ENCODE peak calls at places on chromosomes 16 and 17, in five cellular contexts. N, P, S, A and L are unnamed samples.

GRCh38 chr16:24589997-24590396 is 50.6 kb downstream of the RBBP6 start:
- DNase-seq in N (no peak), P (no peak), S (no peak), A (no peak), L (peak)

GRCh38 chr17:62617894-62618472 is 9.5 kb upstream of the MRC2 start:
- DNase-seq in N (no peak), P (no peak), S (no peak), A (no peak), L (peak)

GRCh38 chr16:57798953-57799618 is 3.2 kb downstream of the KIFC3 start:
- DNase-seq in N (no peak), P (no peak), S (no peak), A (peak), L (no peak)

GRCh38 chr16:66081967-66082366 is 284.5 kb upstream of the CDH5 start:
- DNase-seq in N (peak), P (no peak), S (peak), A (no peak), L (peak)

GRCh38 chr17:40432864-40433528 is 10.3 kb upstream of the IGFBP4 start:
- DNase-seq in N (no peak), P (no peak), S (no peak), A (peak), L (no peak)

GRCh38 chr17:50893183-50893993 is 27.2 kb upstream of the TOB1 start:
- DNase-seq in N (no peak), P (no peak), S (peak), A (no peak), L (peak)

GRCh38 chr17:8073627-8074485 is 13.7 kb downstream of the ALOX12B start:
- DNase-seq in N (no peak), P (peak), S (peak), A (peak), L (peak)

GRCh38 chr17:48262982-48263586 is 155.5 kb downstream of the SNX11 start:
- DNase-seq in N (no peak), P (peak), S (no peak), A (no peak), L (peak)

GRCh38 chr16:55508941-55509920 is at the start of gene LPCAT2:
- DNase-seq in N (peak), P (no peak), S (peak), A (peak), L (peak)

GRCh38 chr16:84292032-84292431 is 2.6 kb upstream of the WFDC1 start:
- DNase-seq in N (no peak), P (no peak), S (no peak), A (no peak), L (peak)

GRCh38 chr16:67844441-67844840 is 2.3 kb upstream of the NUTF2 start:
- DNase-seq in N (no peak), P (peak), S (no peak), A (no peak), L (peak)

GRCh38 chr16:19589771-19590302 is 34.3 kb downstream of the VPS35L start:
- DNase-seq in N (peak), P (no peak), S (no peak), A (no peak), L (peak)

GRCh38 chr17:39027037-39027436 is 59.8 kb upstream of the FBXO47 start:
- DNase-seq in N (no peak), P (no peak), S (no peak), A (peak), L (peak)

GRCh38 chr16:87608400-87608985 is 6.2 kb downstream of the JPH3 start:
- DNase-seq in N (no peak), P (peak), S (no peak), A (peak), L (peak)

GRCh38 chr16:65786916-65787315 is 579.6 kb upstream of the CDH5 start:
- DNase-seq in N (no peak), P (no peak), S (no peak), A (no peak), L (no peak)

GRCh38 chr17:67520916-67521772 is 144.1 kb downstream of the PITPNC1 start:
- DNase-seq in N (no peak), P (no peak), S (no peak), A (no peak), L (no peak)

GRCh38 chr16:9258423-9259051 is 167.1 kb downstream of the HAPSTR1 start:
- DNase-seq in N (no peak), P (peak), S (peak), A (no peak), L (peak)

GRCh38 chr16:89409161-89409711 is 81.1 kb downstream of the ANKRD11 start:
- DNase-seq in N (no peak), P (no peak), S (no peak), A (no peak), L (peak)

GRCh38 chr16:3020604-3021448 is 658 bp downstream of the TNFRSF12A start:
- DNase-seq in N (peak), P (peak), S (peak), A (peak), L (peak)

GRCh38 chr17:2023256-2023655 is 1.9 kb downstream of the RTN4RL1 start:
- DNase-seq in N (no peak), P (no peak), S (no peak), A (no peak), L (no peak)
- H3K4me3 ChIP-seq in N (no peak), P (no peak), S (no peak), A (peak), L (no peak)

GRCh38 chr17:77690271-77691161 is 268.0 kb upstream of the TNRC6C start:
- DNase-seq in N (no peak), P (peak), S (no peak), A (no peak), L (no peak)
- H3K4me3 ChIP-seq in N (no peak), P (peak), S (no peak), A (no peak), L (no peak)

GRCh38 chr16:81823111-81823510 is 44.0 kb downstream of the PLCG2 start:
- DNase-seq in N (no peak), P (peak), S (no peak), A (peak), L (no peak)

GRCh38 chr16:81821422-81822128 is 42.5 kb downstream of the PLCG2 start:
- DNase-seq in N (no peak), P (peak), S (no peak), A (no peak), L (no peak)

GRCh38 chr16:81826523-81826922 is 47.4 kb downstream of the PLCG2 start:
- DNase-seq in N (no peak), P (no peak), S (no peak), A (no peak), L (no peak)

GRCh38 chr16:81818514-81819304 is 39.6 kb downstream of the PLCG2 start:
- DNase-seq in N (no peak), P (no peak), S (no peak), A (no peak), L (no peak)

DNA sequence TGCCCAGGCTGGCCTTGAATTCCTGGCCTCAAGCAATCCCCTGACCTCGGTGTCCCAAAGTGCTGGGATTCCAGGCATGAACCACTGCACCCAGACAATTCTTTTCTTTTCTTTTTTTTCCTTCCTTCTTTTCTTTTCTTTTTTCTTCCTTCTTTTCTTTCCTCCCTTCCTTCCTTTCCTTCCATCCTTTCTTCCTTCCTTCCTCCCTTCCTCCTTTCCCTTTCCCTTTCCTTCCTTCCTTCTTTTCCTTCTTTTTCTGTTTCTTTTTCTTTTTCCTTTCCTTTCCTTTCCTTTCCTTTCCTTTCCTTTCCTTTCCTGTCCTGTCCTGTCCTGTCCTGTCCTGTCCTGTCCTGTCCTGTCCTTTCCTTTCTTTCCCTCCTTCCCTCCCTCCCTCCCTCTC is 44.6 kb downstream of the PLCG2 start:
- DNase-seq in N (no peak), P (no peak), S (no peak), A (no peak), L (no peak)
- H3K4me3 ChIP-seq in N (no peak), P (peak), S (no peak), A (no peak), L (no peak)

GRCh38 chr17:72518333-72518732 is 397.5 kb downstream of the SOX9 start:
- DNase-seq in N (no peak), P (no peak), S (no peak), A (no peak), L (no peak)

GRCh38 chr17:72515291-72516065 is 394.7 kb downstream of the SOX9 start:
- DNase-seq in N (no peak), P (no peak), S (no peak), A (peak), L (no peak)

GRCh38 chr17:72514888-72515287 is 394.1 kb downstream of the SOX9 start:
- DNase-seq in N (no peak), P (no peak), S (no peak), A (no peak), L (peak)

GRCh38 chr17:72517413-72518237 is 396.8 kb downstream of the SOX9 start:
- DNase-seq in N (no peak), P (no peak), S (no peak), A (peak), L (no peak)

DNA sequence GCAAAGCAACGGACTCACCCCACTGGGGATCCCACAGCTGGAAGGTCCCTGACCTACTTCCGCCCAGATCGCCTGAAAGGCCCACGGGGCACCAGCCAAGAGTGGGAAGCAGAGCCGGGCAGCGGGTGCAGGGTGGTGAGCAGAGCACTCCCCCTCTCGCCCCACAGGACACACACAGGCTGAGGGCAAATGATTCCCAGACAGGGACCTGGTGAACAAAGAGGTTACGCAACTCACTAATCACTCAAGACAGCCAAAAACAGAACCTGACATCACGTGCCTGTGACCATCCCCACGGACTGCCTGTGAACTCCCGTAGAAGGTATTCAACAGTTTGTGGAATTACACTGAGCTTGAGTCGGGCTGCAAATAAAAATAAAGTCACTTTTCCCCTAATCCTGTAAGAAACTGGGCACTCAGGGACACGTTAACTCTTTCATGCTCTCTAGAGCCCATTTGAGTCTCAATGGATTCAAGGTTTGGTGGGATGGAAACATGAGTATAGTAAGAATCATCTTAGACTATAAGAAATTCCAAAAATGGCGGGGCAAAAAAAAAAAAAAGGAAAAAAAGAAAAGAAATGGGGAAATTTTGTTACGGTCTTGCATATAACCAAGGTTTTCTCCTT is 396.1 kb downstream of the SOX9 start:
- DNase-seq in N (no peak), P (no peak), S (no peak), A (no peak), L (peak)
- H3K4me3 ChIP-seq in N (no peak), P (no peak), S (no peak), A (no peak), L (no peak)

DNA sequence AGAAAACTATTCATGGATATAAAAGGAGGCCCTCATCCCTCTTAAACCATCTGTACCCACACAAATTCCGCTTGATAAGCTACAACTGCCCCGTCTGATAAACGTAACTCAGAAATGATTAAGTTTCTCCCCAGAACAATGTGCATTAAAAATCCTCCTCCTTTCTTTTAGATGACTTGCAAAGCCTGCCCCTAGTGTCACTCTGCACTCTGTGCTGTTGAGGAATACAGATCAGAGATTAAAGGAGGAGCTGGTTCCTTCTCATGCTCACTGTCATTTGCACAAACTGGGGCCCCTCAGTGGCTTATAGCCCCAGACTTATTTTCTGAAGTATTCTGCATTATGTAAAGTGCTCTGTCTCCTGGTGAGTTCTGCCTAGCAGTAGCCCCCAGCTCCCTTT is 33.3 kb downstream of the CDRT15 start:
- DNase-seq in N (no peak), P (peak), S (no peak), A (no peak), L (no peak)
- H3K4me3 ChIP-seq in N (no peak), P (no peak), S (no peak), A (no peak), L (no peak)

GRCh38 chr16:50670476-50670875 is 10.6 kb downstream of the SNX20 start:
- DNase-seq in N (no peak), P (no peak), S (no peak), A (no peak), L (no peak)

GRCh38 chr16:50673496-50674275 is 7.4 kb downstream of the SNX20 start:
- DNase-seq in N (no peak), P (no peak), S (no peak), A (no peak), L (no peak)

GRCh38 chr16:50669741-50670140 is 11.4 kb downstream of the SNX20 start:
- DNase-seq in N (no peak), P (no peak), S (no peak), A (no peak), L (no peak)

GRCh38 chr16:50674831-50675230 is 6.3 kb downstream of the SNX20 start:
- DNase-seq in N (no peak), P (no peak), S (no peak), A (no peak), L (no peak)

GRCh38 chr16:50671644-50672260 is 9.4 kb downstream of the SNX20 start:
- DNase-seq in N (no peak), P (peak), S (peak), A (no peak), L (peak)
- H3K4me3 ChIP-seq in N (no peak), P (no peak), S (no peak), A (no peak), L (no peak)

GRCh38 chr16:70432800-70433455 is 6.0 kb downstream of the ST3GAL2 start:
- DNase-seq in N (no peak), P (peak), S (no peak), A (no peak), L (no peak)
- H3K4me3 ChIP-seq in N (no peak), P (peak), S (no peak), A (peak), L (no peak)

DNA sequence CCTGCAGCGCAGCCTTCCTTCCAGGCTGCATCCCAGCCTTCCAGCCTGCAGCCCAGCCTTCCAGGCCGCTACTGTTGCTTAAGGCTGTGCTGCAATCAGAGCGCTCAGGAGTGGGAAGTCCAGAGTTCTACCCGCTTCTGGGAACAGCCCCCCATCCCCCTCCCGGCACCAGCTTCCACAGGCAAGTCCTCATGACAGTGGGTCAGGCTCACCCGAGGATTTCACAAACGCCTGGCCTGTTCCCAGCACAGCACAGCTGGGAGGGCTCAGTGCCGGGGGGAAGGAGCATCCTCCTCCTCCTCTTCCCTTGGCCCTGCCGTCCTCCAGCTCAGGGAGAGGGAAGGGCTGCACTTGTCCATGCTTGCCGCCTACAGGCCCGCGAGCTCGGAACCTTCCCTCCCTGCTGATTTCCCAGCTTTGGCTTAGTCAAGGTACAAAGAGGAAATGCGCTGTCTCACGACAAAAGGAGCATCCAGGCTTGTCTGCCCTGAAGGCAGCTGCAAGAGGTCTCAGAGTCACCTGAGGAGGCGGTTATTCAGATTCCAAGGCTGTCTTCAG is 8.3 kb downstream of the SOCS3 start:
- DNase-seq in N (peak), P (no peak), S (no peak), A (peak), L (peak)
- H3K4me3 ChIP-seq in N (no peak), P (no peak), S (no peak), A (no peak), L (no peak)

GRCh38 chr16:1918312-1918889 is at the start of gene HS3ST6:
- DNase-seq in N (no peak), P (no peak), S (no peak), A (no peak), L (no peak)

GRCh38 chr16:1918890-1919679 is 870 bp upstream of the HS3ST6 start:
- DNase-seq in N (no peak), P (no peak), S (no peak), A (no peak), L (no peak)

GRCh38 chr16:1916654-1916990 is 1.6 kb downstream of the HS3ST6 start:
- DNase-seq in N (no peak), P (no peak), S (no peak), A (no peak), L (no peak)

GRCh38 chr16:1917056-1917664 is 1.1 kb downstream of the HS3ST6 start:
- DNase-seq in N (no peak), P (no peak), S (no peak), A (no peak), L (no peak)

DNA sequence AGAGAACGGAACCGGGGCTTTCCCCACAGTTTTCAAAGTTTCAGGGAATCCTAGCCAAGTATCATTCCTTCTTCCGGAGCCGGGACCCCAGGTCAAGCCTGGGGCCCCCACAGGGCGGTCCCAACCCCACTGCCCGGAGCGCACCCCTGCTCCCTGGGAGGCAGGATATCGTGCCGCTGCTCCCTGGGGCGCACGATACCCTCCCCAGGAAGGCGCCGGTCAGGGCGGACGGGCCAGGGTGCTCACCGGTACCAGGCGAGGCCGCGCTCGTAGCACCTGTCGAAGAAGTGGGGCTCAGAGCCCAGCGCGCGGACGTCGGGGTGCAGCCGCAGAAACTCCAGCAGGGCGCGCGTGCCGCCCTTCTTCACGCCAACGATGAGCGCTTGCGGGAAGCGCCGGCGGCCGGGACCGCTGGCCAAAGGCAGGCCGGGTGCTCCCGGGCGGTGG is 527 bp downstream of the HS3ST6 start:
- DNase-seq in N (no peak), P (no peak), S (no peak), A (no peak), L (no peak)
- H3K4me3 ChIP-seq in N (no peak), P (no peak), S (no peak), A (peak), L (peak)